ENCODE peak calls at places on chromosomes 11 and 22, in four cellular contexts. One of them, this sample, is unnamed.

GRCh38 chr22:17436382-17436951 is 67.2 kb downstream of the CECR2 start:
- DNase-seq in stimulated activated CD4-positive, alpha-beta T cell treated with anti-CD3 and anti-CD28 coated beads, Interleukin-2, amount 100 ng/mL, for 48 hours: no peak
- DNase-seq in astrocyte of the cerebellum: no peak
- DNase-seq in activated naive CD8-positive, alpha-beta T cell treated with anti-CD3 and anti-CD28 coated beads, Interleukin-2, amount 50 U/mL, for 24 hours: no peak
- DNase-seq in this sample: no peak

GRCh38 chr22:46007848-46008261 is 30.9 kb upstream of the WNT7B start:
- DNase-seq in stimulated activated CD4-positive, alpha-beta T cell treated with anti-CD3 and anti-CD28 coated beads, Interleukin-2, amount 100 ng/mL, for 48 hours: no peak
- DNase-seq in astrocyte of the cerebellum: peak; percentile 80
- DNase-seq in activated naive CD8-positive, alpha-beta T cell treated with anti-CD3 and anti-CD28 coated beads, Interleukin-2, amount 50 U/mL, for 24 hours: no peak
- DNase-seq in this sample: no peak

GRCh38 chr22:26923498-26923897 is 266.1 kb downstream of the MIAT start:
- DNase-seq in activated naive CD8-positive, alpha-beta T cell treated with anti-CD3 and anti-CD28 coated beads, Interleukin-2, amount 50 U/mL, for 24 hours: no peak
- DNase-seq in astrocyte of the cerebellum: no peak
- DNase-seq in stimulated activated CD4-positive, alpha-beta T cell treated with anti-CD3 and anti-CD28 coated beads, Interleukin-2, amount 100 ng/mL, for 48 hours: no peak
- DNase-seq in this sample: no peak

GRCh38 chr11:86639172-86639571 is 33.2 kb downstream of the ME3 start:
- DNase-seq in activated naive CD8-positive, alpha-beta T cell treated with anti-CD3 and anti-CD28 coated beads, Interleukin-2, amount 50 U/mL, for 24 hours: no peak
- DNase-seq in stimulated activated CD4-positive, alpha-beta T cell treated with anti-CD3 and anti-CD28 coated beads, Interleukin-2, amount 100 ng/mL, for 48 hours: no peak
- DNase-seq in astrocyte of the cerebellum: no peak
- DNase-seq in this sample: no peak

GRCh38 chr11:3154001-3154599 is 11.0 kb downstream of the OSBPL5 start:
- DNase-seq in stimulated activated CD4-positive, alpha-beta T cell treated with anti-CD3 and anti-CD28 coated beads, Interleukin-2, amount 100 ng/mL, for 48 hours: no peak
- DNase-seq in activated naive CD8-positive, alpha-beta T cell treated with anti-CD3 and anti-CD28 coated beads, Interleukin-2, amount 50 U/mL, for 24 hours: no peak
- DNase-seq in astrocyte of the cerebellum: no peak
- DNase-seq in this sample: peak; percentile 27

GRCh38 chr11:130476200-130476921 is 27.9 kb downstream of the ADAMTS15 start:
- DNase-seq in astrocyte of the cerebellum: no peak
- DNase-seq in activated naive CD8-positive, alpha-beta T cell treated with anti-CD3 and anti-CD28 coated beads, Interleukin-2, amount 50 U/mL, for 24 hours: no peak
- DNase-seq in stimulated activated CD4-positive, alpha-beta T cell treated with anti-CD3 and anti-CD28 coated beads, Interleukin-2, amount 100 ng/mL, for 48 hours: no peak
- DNase-seq in this sample: no peak

GRCh38 chr22:22919041-22919440 is 31.4 kb downstream of the IGLL5 start:
- DNase-seq in astrocyte of the cerebellum: no peak
- DNase-seq in activated naive CD8-positive, alpha-beta T cell treated with anti-CD3 and anti-CD28 coated beads, Interleukin-2, amount 50 U/mL, for 24 hours: no peak
- DNase-seq in stimulated activated CD4-positive, alpha-beta T cell treated with anti-CD3 and anti-CD28 coated beads, Interleukin-2, amount 100 ng/mL, for 48 hours: no peak
- DNase-seq in this sample: no peak

GRCh38 chr22:22408731-22409696 is 99.5 kb downstream of the ZNF280B start:
- DNase-seq in stimulated activated CD4-positive, alpha-beta T cell treated with anti-CD3 and anti-CD28 coated beads, Interleukin-2, amount 100 ng/mL, for 48 hours: no peak
- DNase-seq in astrocyte of the cerebellum: no peak
- DNase-seq in activated naive CD8-positive, alpha-beta T cell treated with anti-CD3 and anti-CD28 coated beads, Interleukin-2, amount 50 U/mL, for 24 hours: no peak
- DNase-seq in this sample: no peak

GRCh38 chr11:73308963-73309960 is 1.2 kb downstream of the ARHGEF17 start:
- DNase-seq in astrocyte of the cerebellum: peak; percentile 90
- DNase-seq in stimulated activated CD4-positive, alpha-beta T cell treated with anti-CD3 and anti-CD28 coated beads, Interleukin-2, amount 100 ng/mL, for 48 hours: no peak
- DNase-seq in activated naive CD8-positive, alpha-beta T cell treated with anti-CD3 and anti-CD28 coated beads, Interleukin-2, amount 50 U/mL, for 24 hours: no peak
- DNase-seq in this sample: no peak

This sample was measured in NCI-H524 treated with DMSO at 0.1 percent for 48 hours.